ENCODE peak calls at places on chromosome 9, in seven cellular contexts. V, C, B, J, M, K and Q are unnamed samples. For H3K4me1, the result is how much of the 10 kb centered on the place peaks cover.

GRCh38 chr9:133881671-133882381 is 110.3 kb downstream of the VAV2 start:
- DNase-seq in V (no peak), C (no peak), B (no peak), J (no peak), M (no peak), K (no peak), Q (no peak)

GRCh38 chr9:131707677-131708612 is 31.9 kb downstream of the RAPGEF1 start:
- DNase-seq in V (no peak), C (no peak), B (peak), J (no peak), M (no peak), K (peak), Q (no peak)

GRCh38 chr9:124809211-124809610 is 32.3 kb downstream of the OLFML2A start:
- DNase-seq in V (no peak), C (no peak), B (no peak), J (no peak), M (no peak), K (no peak), Q (no peak)

GRCh38 chr9:68934319-68934644 is 79.6 kb downstream of the PRKACG start:
- DNase-seq in V (no peak), C (no peak), B (no peak), J (no peak), M (no peak), K (no peak), Q (no peak)

GRCh38 chr9:111866976-111867375 is 29.6 kb upstream of the UGCG start:
- DNase-seq in V (no peak), C (no peak), B (no peak), J (no peak), M (no peak), K (no peak), Q (no peak)

GRCh38 chr9:76658510-76659231 is 105.6 kb upstream of the PCA3 start:
- DNase-seq in V (no peak), C (no peak), B (no peak), J (no peak), M (no peak), K (no peak), Q (no peak)

GRCh38 chr9:36665921-36666429 is 93.3 kb downstream of the MELK start:
- DNase-seq in V (no peak), C (no peak), B (no peak), J (no peak), M (no peak), K (no peak), Q (no peak)

GRCh38 chr9:129751841-129752801 is 721 bp downstream of the PTGES start:
- DNase-seq in V (no peak), C (peak), B (no peak), J (no peak), M (no peak), K (peak), Q (no peak)

GRCh38 chr9:2116073-2116472 is 100.9 kb downstream of the SMARCA2 start:
- DNase-seq in V (peak), C (no peak), B (no peak), J (no peak), M (no peak), K (no peak), Q (no peak)

GRCh38 chr9:6686396-6686795 is 40.9 kb upstream of the GLDC start:
- DNase-seq in V (no peak), C (no peak), B (no peak), J (no peak), M (no peak), K (no peak), Q (no peak)

GRCh38 chr9:6692891-6693361 is 47.4 kb upstream of the GLDC start:
- DNase-seq in V (peak), C (no peak), B (no peak), J (no peak), M (no peak), K (no peak), Q (no peak)

GRCh38 chr9:6687180-6687579 is 41.7 kb upstream of the GLDC start:
- DNase-seq in V (no peak), C (no peak), B (no peak), J (no peak), M (no peak), K (no peak), Q (no peak)

GRCh38 chr9:6692433-6692832 is 46.9 kb upstream of the GLDC start:
- DNase-seq in V (peak), C (no peak), B (no peak), J (no peak), M (no peak), K (no peak), Q (no peak)

GRCh38 chr9:6689893-6690634 is 44.5 kb upstream of the GLDC start:
- DNase-seq in V (no peak), C (no peak), B (no peak), J (no peak), M (no peak), K (no peak), Q (no peak)
- H3K4me1 ChIP-seq in V (under half), C (under half), B (under half), J (under half), M (under half), K (under half), Q (under half)

DNA sequence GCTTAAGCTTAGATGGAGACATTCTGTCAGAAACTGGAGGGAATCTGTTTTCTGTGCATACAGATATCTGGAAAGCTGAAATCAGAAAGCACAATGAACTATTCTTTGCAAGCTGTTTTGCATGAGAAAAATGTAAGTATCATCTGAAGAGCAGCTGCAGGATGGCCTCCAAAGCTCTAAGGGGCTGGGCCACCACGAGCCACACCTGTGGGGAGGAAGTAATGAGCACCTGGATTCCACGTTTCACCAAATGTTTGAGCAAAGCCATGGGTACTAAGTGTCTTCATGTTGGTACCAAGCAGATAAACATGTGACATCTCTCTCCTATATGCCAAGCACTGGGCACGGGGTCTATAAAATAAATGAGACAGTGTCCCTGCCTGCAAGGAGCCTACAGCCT is 199.3 kb downstream of the TTLL11 start:
- DNase-seq in V (no peak), C (no peak), B (no peak), J (no peak), M (no peak), K (no peak), Q (no peak)
- H3K4me1 ChIP-seq in V (under half), C (under half), B (under half), J (under half), M (under half), K (under half), Q (under half)

GRCh38 chr9:14212697-14213420 is 101.1 kb downstream of the NFIB start:
- DNase-seq in V (no peak), C (no peak), B (no peak), J (no peak), M (no peak), K (no peak), Q (no peak)
- H3K4me1 ChIP-seq in V (under half), C (under half), B (half or more), J (under half), M (under half), K (under half), Q (under half)

GRCh38 chr9:98142182-98142924 is 23.3 kb upstream of the TRIM14 start:
- DNase-seq in V (no peak), C (peak), B (no peak), J (no peak), M (no peak), K (peak), Q (no peak)
- H3K4me1 ChIP-seq in V (under half), C (under half), B (under half), J (under half), M (under half), K (under half), Q (under half)

DNA sequence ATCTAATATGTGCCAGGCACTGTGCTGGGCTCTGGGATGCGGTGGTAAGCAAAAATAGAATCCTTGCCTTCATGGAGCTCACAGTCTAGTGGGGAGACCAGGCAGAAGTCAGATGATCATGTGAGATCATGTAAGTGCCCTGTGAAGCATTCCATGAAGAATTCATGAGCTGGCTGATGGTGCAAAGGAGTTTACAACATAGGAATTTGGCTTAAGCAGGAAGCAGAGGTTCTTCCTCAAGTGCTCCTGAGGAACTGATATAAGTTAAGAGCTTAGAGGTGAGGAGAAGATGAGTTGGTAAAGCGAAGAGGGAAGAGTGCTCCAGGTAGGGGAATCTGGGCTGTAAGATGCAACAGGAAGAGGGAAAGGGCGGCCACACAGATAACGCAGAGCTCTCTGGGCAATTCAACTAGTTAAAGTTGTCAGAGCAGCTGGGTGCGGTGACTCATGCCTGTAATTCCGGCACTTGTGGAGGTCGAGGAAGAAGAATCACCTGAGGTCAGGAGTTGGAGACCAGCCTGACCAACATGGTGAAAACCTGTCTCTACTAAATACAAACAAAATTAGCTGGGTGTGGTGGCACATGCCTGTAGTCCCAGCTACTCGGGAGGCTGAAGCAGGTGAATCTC is 78.5 kb upstream of the SPATA31D4 start:
- DNase-seq in V (no peak), C (no peak), B (no peak), J (no peak), M (no peak), K (no peak), Q (no peak)
- H3K4me1 ChIP-seq in V (under half), C (under half), B (under half), J (under half), M (under half), K (under half), Q (under half)

DNA sequence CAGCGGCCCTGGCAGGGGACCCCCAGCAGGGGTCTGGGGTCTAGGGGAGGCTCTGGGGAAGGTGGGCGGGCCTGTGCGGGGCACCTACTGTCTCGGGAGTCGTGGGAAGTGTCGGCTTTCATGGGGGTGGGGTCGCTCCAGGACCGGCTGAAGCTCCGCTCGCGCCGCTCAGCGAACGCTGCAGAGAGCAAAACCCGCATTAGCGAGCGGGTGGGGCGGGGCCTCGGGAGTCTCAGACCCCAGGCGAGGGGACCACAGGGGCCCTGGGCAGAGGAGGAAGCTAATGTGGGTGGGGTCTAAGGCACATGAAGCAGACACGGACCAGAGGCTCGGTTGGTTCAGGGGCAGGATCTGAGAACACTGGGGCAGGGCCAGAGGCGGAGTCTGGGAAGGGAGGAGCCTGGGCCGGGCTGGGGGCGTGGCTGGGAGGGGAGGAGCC is 5.5 kb downstream of the NSMF start:
- DNase-seq in V (peak), C (no peak), B (peak), J (peak), M (peak), K (peak), Q (peak)
- H3K4me1 ChIP-seq in V (under half), C (under half), B (under half), J (under half), M (half or more), K (under half), Q (under half)

DNA sequence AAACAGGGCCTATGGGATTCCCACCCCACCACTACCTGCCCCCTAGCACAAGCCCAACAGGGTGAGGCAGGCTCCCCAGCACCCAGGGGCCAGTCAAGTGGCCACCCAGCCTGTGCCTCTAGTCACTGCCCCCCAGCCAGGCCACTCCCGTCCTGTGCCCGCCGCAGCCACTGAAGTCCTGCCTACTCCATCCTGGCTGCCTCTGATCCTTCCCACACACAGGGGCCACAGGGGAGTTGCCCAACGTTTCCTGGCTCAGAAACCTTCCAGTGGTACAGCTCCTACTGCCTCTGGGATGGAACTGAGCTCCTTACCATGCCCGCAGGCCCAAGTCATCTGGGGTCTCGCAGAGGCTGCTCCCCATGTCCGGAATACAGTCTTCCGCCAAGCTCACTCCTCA is 70.2 kb upstream of the STXBP1 start:
- DNase-seq in V (no peak), C (no peak), B (no peak), J (no peak), M (no peak), K (peak), Q (no peak)
- H3K4me1 ChIP-seq in V (under half), C (under half), B (half or more), J (half or more), M (under half), K (half or more), Q (under half)

GRCh38 chr9:72557549-72557948 is 36.1 kb downstream of the TMC1 start:
- DNase-seq in V (no peak), C (no peak), B (no peak), J (no peak), M (no peak), K (peak), Q (no peak)
- H3K4me1 ChIP-seq in V (under half), C (under half), B (under half), J (under half), M (under half), K (under half), Q (under half)

DNA sequence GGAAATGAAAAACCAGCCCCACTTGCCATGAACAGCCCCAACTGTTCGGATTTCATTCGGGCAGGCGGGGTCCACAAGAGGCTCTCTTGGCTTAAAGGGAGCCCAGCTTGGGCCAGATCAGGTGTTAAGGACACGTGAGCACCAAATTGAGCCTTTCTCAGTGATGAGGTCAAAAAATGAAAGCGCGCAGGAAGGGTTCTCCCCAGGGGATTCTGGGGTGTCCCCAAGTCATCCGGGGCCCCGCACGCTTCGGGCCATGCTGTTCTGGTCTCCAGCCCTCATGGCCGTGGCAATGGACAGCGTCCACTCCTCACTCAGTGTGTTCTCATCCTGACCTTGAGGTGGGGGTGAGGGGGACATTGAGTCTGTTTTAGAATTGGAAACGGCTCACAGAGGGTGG is 10.9 kb downstream of the AK1 start:
- DNase-seq in V (no peak), C (no peak), B (no peak), J (no peak), M (no peak), K (no peak), Q (no peak)
- H3K4me1 ChIP-seq in V (under half), C (under half), B (under half), J (half or more), M (under half), K (under half), Q (under half)

DNA sequence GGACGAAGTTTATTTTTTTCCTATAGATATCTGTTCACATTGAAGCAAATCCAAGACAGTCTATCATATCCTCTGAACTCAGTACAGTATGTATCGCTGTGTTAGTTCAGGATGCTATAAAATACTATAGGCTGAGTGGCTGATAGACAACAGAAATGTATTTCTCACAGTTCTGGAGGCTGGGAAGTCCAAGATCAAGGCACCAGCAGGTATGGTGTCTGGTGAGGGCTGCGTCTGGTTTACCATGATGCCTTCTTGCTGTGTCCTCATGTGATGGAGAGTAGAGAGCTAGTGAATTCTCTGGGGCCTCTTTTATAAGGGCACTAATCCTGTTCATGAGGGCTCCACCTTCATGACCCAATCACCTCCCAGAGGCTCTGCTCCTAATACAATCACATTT is 46.3 kb upstream of the GADD45G start:
- DNase-seq in V (no peak), C (no peak), B (no peak), J (no peak), M (no peak), K (no peak), Q (no peak)
- H3K4me1 ChIP-seq in V (under half), C (under half), B (under half), J (under half), M (under half), K (under half), Q (under half)